ENCODE peak calls at places on chromosomes 13 and 19, in six cellular contexts. O is keratinocyte, I is fibroblast of the aortic adventitia, D is coronary artery, N is astrocyte of the spinal cord, A is tibial artery. Q is an unnamed sample.

GRCh38 chr19:1922803-1923202 is 17.6 kb downstream of the ADAT3 start:
- DNase-seq in N (no peak), O (no peak), I (no peak), D (no peak), A (no peak), Q (no peak)

GRCh38 chr19:40530091-40530901 is 46.4 kb upstream of the SHKBP1 start:
- DNase-seq in I (no peak), A (no peak), O (no peak), D (no peak), N (no peak), Q (peak)

GRCh38 chr13:111505175-111505777 is 184.8 kb downstream of the TEX29 start:
- DNase-seq in D (no peak), I (no peak), A (no peak), N (no peak), O (no peak), Q (no peak)

GRCh38 chr19:48617146-48617937 is 1.6 kb downstream of the RPL18 start:
- DNase-seq in I (peak), O (no peak), A (no peak), N (peak), D (no peak), Q (no peak)

GRCh38 chr19:41887711-41888382 is 4.9 kb downstream of the ARHGEF1 start:
- DNase-seq in D (no peak), O (peak), N (peak), I (no peak), A (no peak), Q (no peak)

GRCh38 chr13:54563286-54563685 is 1534.7 kb downstream of the OLFM4 start:
- DNase-seq in O (no peak), D (no peak), A (no peak), N (no peak), I (no peak), Q (no peak)

GRCh38 chr19:10112037-10112751 is 701 bp downstream of the P2RY11 start:
- DNase-seq in N (no peak), A (no peak), O (no peak), I (no peak), D (no peak), Q (no peak)

GRCh38 chr19:55690769-55691545 is 15.9 kb downstream of the EPN1 start:
- DNase-seq in I (no peak), O (no peak), D (no peak), A (no peak), N (no peak), Q (no peak)

GRCh38 chr19:18514800-18515682 is 6.8 kb downstream of the ELL start:
- DNase-seq in D (peak), A (peak), N (peak), I (no peak), O (no peak), Q (peak)

GRCh38 chr19:14105680-14106079 is 11.9 kb downstream of the PRKACA start:
- DNase-seq in D (no peak), N (no peak), O (no peak), I (no peak), A (no peak), Q (no peak)

GRCh38 chr19:35513975-35514809 is 743 bp upstream of the DMKN start:
- DNase-seq in I (peak), A (no peak), D (no peak), O (no peak), N (no peak), Q (peak)

GRCh38 chr13:101626925-101627555 is 174.6 kb downstream of the ITGBL1 start:
- DNase-seq in O (no peak), I (peak), D (no peak), A (no peak), N (peak), Q (no peak)
- TF ChIP-seq CTCF in O (no peak), I (no peak), D (no peak), A (no peak), N (no peak), Q (no peak)

GRCh38 chr19:29528350-29528945 is 2.7 kb downstream of the VSTM2B start:
- DNase-seq in I (peak), O (peak), A (peak), D (no peak), N (peak), Q (peak)

GRCh38 chr19:29524912-29525870 is 603 bp upstream of the VSTM2B start:
- DNase-seq in D (no peak), N (no peak), O (no peak), A (no peak), I (no peak), Q (no peak)

GRCh38 chr19:29525901-29526729 is at the start of gene VSTM2B:
- DNase-seq in O (no peak), D (no peak), A (no peak), N (no peak), I (no peak), Q (no peak)

GRCh38 chr19:29527500-29528328 is 1.9 kb downstream of the VSTM2B start:
- DNase-seq in O (no peak), D (no peak), I (no peak), A (no peak), N (no peak), Q (no peak)

GRCh38 chr19:29526730-29527499 is 1.1 kb downstream of the VSTM2B start:
- DNase-seq in I (no peak), A (no peak), N (no peak), D (no peak), O (no peak), Q (no peak)
- H3K4me3 ChIP-seq in I (no peak), A (no peak), N (no peak), D (peak), O (no peak), Q (no peak)

GRCh38 chr13:28819748-28820098 is 416 bp upstream of the MTUS2 start:
- DNase-seq in D (no peak), O (no peak), N (no peak), A (no peak), I (peak), Q (peak)
- TF ChIP-seq CTCF in D (no peak), O (peak), N (peak), A (no peak), I (peak), Q (no peak)

GRCh38 chr19:30222428-30222873 is 149.7 kb upstream of the ZNF536 start:
- DNase-seq in I (no peak), D (no peak), N (no peak), O (no peak), A (no peak), Q (no peak)
- H3K4me3 ChIP-seq in I (no peak), D (peak), N (no peak), O (no peak), A (no peak), Q (no peak)

GRCh38 chr19:52690395-52691214 is 44.2 kb downstream of the ZNF611 start:
- DNase-seq in N (peak), D (peak), O (peak), A (peak), I (peak), Q (peak)
- TF ChIP-seq CTCF in N (no peak), D (no peak), O (no peak), A (peak), I (no peak), Q (no peak)

GRCh38 chr13:46567671-46568070 is 14.7 kb downstream of the LRCH1 start:
- DNase-seq in O (no peak), N (no peak), I (no peak), D (no peak), A (no peak), Q (no peak)

GRCh38 chr13:46571189-46571901 is 18.4 kb downstream of the LRCH1 start:
- DNase-seq in D (no peak), A (no peak), O (no peak), N (peak), I (peak), Q (peak)

GRCh38 chr13:46570273-46570672 is 17.3 kb downstream of the LRCH1 start:
- DNase-seq in N (no peak), I (no peak), A (no peak), D (no peak), O (no peak), Q (no peak)

GRCh38 chr13:46571941-46572340 is 19.0 kb downstream of the LRCH1 start:
- DNase-seq in A (no peak), D (no peak), N (no peak), O (no peak), I (no peak), Q (no peak)

GRCh38 chr13:46569471-46569870 is 16.5 kb downstream of the LRCH1 start:
- DNase-seq in O (no peak), D (no peak), A (no peak), N (no peak), I (no peak), Q (no peak)
- H3K4me3 ChIP-seq in O (no peak), D (no peak), A (no peak), N (no peak), I (no peak), Q (no peak)

GRCh38 chr19:27746691-27747380 is 1466.1 kb downstream of the UQCRFS1 start:
- DNase-seq in N (no peak), D (peak), A (peak), O (no peak), I (peak), Q (peak)
- TF ChIP-seq CTCF in N (no peak), D (no peak), A (no peak), O (peak), I (peak), Q (peak)

Q was measured in foreskin fibroblast.